ENCODE peak calls at places on chromosomes 3 and 15, in six cellular contexts. A is fibroblast of mammary gland, W is NCI-H460, Z is lower leg skin, V is GM23248, I is NCI-H187 treated with DMSO at 0.1 percent for 48 hours. X is an unnamed sample.

GRCh38 chr15:55496716-55497115 is 11.3 kb downstream of the DNAAF4 start:
- DNase-seq in Z (no peak), V (no peak), A (no peak), W (no peak), I (no peak), X (no peak)

GRCh38 chr15:51180534-51180933 is 85.8 kb upstream of the TNFAIP8L3 start:
- DNase-seq in Z (no peak), I (no peak), A (no peak), V (no peak), W (no peak), X (no peak)

GRCh38 chr3:162141232-162141631 is 644.6 kb downstream of the OTOL1 start:
- DNase-seq in Z (no peak), I (no peak), V (peak; percentile 64), W (no peak), A (peak; percentile 76), X (no peak)

GRCh38 chr3:197397812-197398211 is 99.4 kb upstream of the DLG1 start:
- DNase-seq in Z (peak; percentile 39), W (no peak), I (no peak), V (no peak), A (no peak), X (no peak)

GRCh38 chr3:115381573-115381912 is 234.5 kb upstream of the ZBTB20 start:
- DNase-seq in V (peak; percentile 15), W (no peak), I (no peak), A (no peak), Z (no peak), X (no peak)

GRCh38 chr3:42701371-42702065 is 1.1 kb downstream of the HHATL start:
- DNase-seq in Z (no peak), V (peak; percentile 41), A (no peak), W (peak; percentile 23), I (no peak), X (peak; percentile 63)

GRCh38 chr3:30510596-30510995 is 95.8 kb upstream of the TGFBR2 start:
- DNase-seq in Z (no peak), W (no peak), I (no peak), A (no peak), V (no peak), X (no peak)

GRCh38 chr3:39414421-39414907 is 7.9 kb downstream of the RPSA start:
- DNase-seq in Z (no peak), V (peak; percentile 29), I (no peak), W (no peak), A (peak; percentile 26), X (no peak)

GRCh38 chr3:52190294-52190841 is 7.6 kb upstream of the ALAS1 start:
- DNase-seq in V (peak; percentile 62), W (no peak), A (peak; percentile 73), Z (no peak), I (no peak), X (no peak)

GRCh38 chr3:77815467-77815866 is 775.6 kb downstream of the ROBO2 start:
- DNase-seq in I (no peak), Z (no peak), A (no peak), V (peak; percentile 6), W (no peak), X (no peak)

GRCh38 chr3:174439621-174440349 is 419.3 kb upstream of the NAALADL2 start:
- DNase-seq in I (no peak), V (peak; percentile 97), W (peak; percentile 44), A (peak; percentile 99), Z (peak; percentile 42), X (no peak)

GRCh38 chr3:187626581-187626980 is 43.6 kb downstream of the SST start:
- DNase-seq in V (no peak), A (no peak), W (no peak), Z (no peak), I (no peak), X (no peak)

GRCh38 chr3:141441381-141442365 is 45.2 kb upstream of the RASA2 start:
- DNase-seq in Z (peak; percentile 62), I (no peak), W (peak; percentile 41), V (peak; percentile 87), A (peak; percentile 75), X (peak; percentile 71)

GRCh38 chr3:166484470-166484869 is 647.2 kb upstream of the BCHE start:
- DNase-seq in I (no peak), W (no peak), A (no peak), Z (no peak), V (no peak), X (no peak)

GRCh38 chr3:4855676-4856075 is 123.6 kb upstream of the BHLHE40 start:
- DNase-seq in W (no peak), V (no peak), Z (no peak), A (no peak), I (no peak), X (no peak)

GRCh38 chr3:147360936-147361670 is 45.2 kb downstream of the ZIC4 start:
- DNase-seq in A (no peak), Z (no peak), I (no peak), W (no peak), V (peak; percentile 44), X (no peak)

GRCh38 chr15:56353740-56354139 is 11.5 kb upstream of the TEX9 start:
- DNase-seq in A (no peak), I (no peak), Z (no peak), W (no peak), V (peak; percentile 24), X (no peak)

X was measured in CD4-positive, alpha-beta memory T cell.